ENCODE peak calls at places on chromosomes 4 and X, in eight cellular contexts. R, E, W, A, I, H, F and Z are unnamed samples.

GRCh38 chr4:132132433-132132832 is 1016.7 kb upstream of the PCDH10 start:
- DNase-seq in E (no peak), A (no peak), W (no peak), F (no peak), H (no peak), I (no peak), R (no peak), Z (no peak)

GRCh38 chr4:189981970-189982369 is 41.3 kb downstream of the FRG1 start:
- DNase-seq in E (no peak), R (no peak), A (no peak), H (no peak), I (no peak), W (no peak), F (no peak), Z (no peak)

GRCh38 chr4:70603856-70604255 is 11.8 kb downstream of the AMBN start:
- DNase-seq in H (no peak), E (no peak), R (no peak), A (peak), W (no peak), I (no peak), F (no peak), Z (no peak)

GRCh38 chr4:47835489-47835888 is 2.4 kb downstream of the CORIN start:
- DNase-seq in W (no peak), R (no peak), A (peak), H (no peak), F (no peak), E (no peak), I (no peak), Z (no peak)

GRCh38 chrX:48823029-48823428 is 3.3 kb upstream of the ERAS start:
- DNase-seq in I (no peak), F (no peak), H (no peak), E (peak), R (no peak), A (no peak), W (no peak), Z (no peak)

GRCh38 chr4:109589605-109590004 is 29.6 kb downstream of the MCUB start:
- DNase-seq in H (no peak), I (no peak), A (peak), E (no peak), R (no peak), F (no peak), W (no peak), Z (no peak)

GRCh38 chr4:10762541-10762940 is 78.0 kb upstream of the CLNK start:
- DNase-seq in H (no peak), F (no peak), I (no peak), W (no peak), E (peak), R (peak), A (peak), Z (no peak)

GRCh38 chr4:53573696-53574095 is 17.6 kb downstream of the LNX1 start:
- DNase-seq in F (no peak), I (no peak), E (no peak), W (no peak), R (no peak), H (no peak), A (peak), Z (no peak)

GRCh38 chr4:38283724-38284123 is 323.5 kb downstream of the PTTG2 start:
- DNase-seq in H (no peak), I (no peak), R (no peak), E (no peak), F (no peak), W (no peak), A (no peak), Z (no peak)

GRCh38 chr4:177802665-177803064 is 360.4 kb upstream of the AGA start:
- DNase-seq in W (no peak), A (peak), H (no peak), F (no peak), I (no peak), E (no peak), R (no peak), Z (no peak)

GRCh38 chr4:140343303-140343702 is 30.1 kb upstream of the SCOC start:
- DNase-seq in R (no peak), H (peak), E (no peak), F (no peak), W (no peak), A (no peak), I (no peak), Z (no peak)

GRCh38 chrX:140701480-140701879 is 8.1 kb upstream of the LINC00632 start:
- DNase-seq in H (peak), W (no peak), A (peak), E (no peak), I (no peak), F (no peak), R (no peak), Z (peak)

GRCh38 chr4:138614462-138615142 is 372.5 kb upstream of the SLC7A11 start:
- DNase-seq in F (no peak), A (no peak), I (no peak), W (no peak), E (no peak), H (no peak), R (no peak), Z (no peak)

GRCh38 chrX:16786791-16787735 is 797 bp downstream of the TXLNG start:
- DNase-seq in R (peak), F (peak), E (no peak), A (no peak), W (no peak), I (no peak), H (peak), Z (peak)

GRCh38 chr4:182111586-182111985 is 131.6 kb upstream of the TENM3 start:
- DNase-seq in A (no peak), W (no peak), F (no peak), R (no peak), E (no peak), I (no peak), H (no peak), Z (no peak)

GRCh38 chr4:110005461-110006056 is 92.9 kb downstream of the EGF start:
- DNase-seq in I (no peak), W (no peak), H (peak), E (no peak), F (no peak), A (peak), R (no peak), Z (peak)

GRCh38 chr4:150569384-150569987 is 12.5 kb upstream of the MAB21L2 start:
- DNase-seq in E (no peak), A (peak), W (no peak), F (no peak), H (no peak), R (no peak), I (no peak), Z (no peak)

GRCh38 chr4:16026155-16026761 is 57.6 kb downstream of the PROM1 start:
- DNase-seq in E (peak), R (no peak), H (peak), A (peak), F (no peak), W (no peak), I (peak), Z (peak)

GRCh38 chrX:21873063-21873785 is 17.4 kb downstream of the YY2 start:
- DNase-seq in E (no peak), R (no peak), H (no peak), I (no peak), W (no peak), A (peak), F (no peak), Z (peak)

GRCh38 chrX:131821945-131822622 is 201.0 kb upstream of the STK26 start:
- DNase-seq in I (no peak), W (no peak), F (no peak), H (no peak), E (no peak), A (peak), R (no peak), Z (no peak)

GRCh38 chr4:164440196-164440595 is 313.7 kb upstream of the SMIM31 start:
- DNase-seq in H (no peak), E (no peak), F (no peak), R (no peak), W (no peak), A (peak), I (no peak), Z (no peak)

GRCh38 chrX:154508346-154508745 is 7.7 kb downstream of the FAM3A start:
- DNase-seq in W (no peak), R (no peak), F (no peak), A (no peak), I (no peak), E (no peak), H (no peak), Z (no peak)

GRCh38 chr4:74206088-74206826 is 48.3 kb downstream of the MTHFD2L start:
- DNase-seq in E (peak), W (no peak), H (no peak), I (no peak), A (peak), R (no peak), F (no peak), Z (no peak)

GRCh38 chr4:86934772-86935498 is at the start of gene AFF1:
- DNase-seq in F (peak), A (peak), H (peak), E (peak), I (peak), W (peak), R (peak), Z (peak)

GRCh38 chrX:153603131-153603656 is 4.3 kb upstream of the CCNQ start:
- DNase-seq in H (no peak), A (no peak), E (no peak), R (no peak), I (no peak), F (no peak), W (no peak), Z (no peak)

GRCh38 chr4:163448541-163449203 is 24.9 kb downstream of the TKTL2 start:
- DNase-seq in W (no peak), E (no peak), R (no peak), F (no peak), H (no peak), A (peak), I (no peak), Z (no peak)

GRCh38 chrX:85114776-85115175 is 111.1 kb downstream of the APOOL start:
- DNase-seq in W (no peak), F (no peak), E (no peak), H (no peak), I (no peak), A (no peak), R (no peak), Z (no peak)

GRCh38 chrX:105190252-105190853 is 30.1 kb downstream of the TEX13A start:
- DNase-seq in I (peak), W (no peak), F (no peak), E (peak), A (peak), H (peak), R (no peak), Z (peak)

GRCh38 chrX:9222299-9222698 is 188.4 kb upstream of the FAM9B start:
- DNase-seq in I (no peak), W (no peak), E (peak), H (no peak), R (no peak), A (no peak), F (no peak), Z (no peak)

GRCh38 chrX:45621356-45622041 is 420.8 kb upstream of the DIPK2B start:
- DNase-seq in F (no peak), I (no peak), H (no peak), A (peak), R (no peak), E (no peak), W (no peak), Z (no peak)

GRCh38 chr4:183600189-183600685 is 58.7 kb downstream of the RWDD4 start:
- DNase-seq in I (no peak), A (no peak), W (no peak), H (peak), R (no peak), F (no peak), E (peak), Z (peak)

GRCh38 chr4:186723207-186724047 is at the start of gene FAT1:
- DNase-seq in H (no peak), W (no peak), R (peak), A (peak), E (peak), I (peak), F (no peak), Z (peak)

GRCh38 chr4:150852237-150852636 is 162.8 kb downstream of the LRBA start:
- DNase-seq in R (no peak), A (no peak), I (no peak), E (no peak), F (no peak), H (no peak), W (no peak), Z (no peak)